ENCODE peak calls at places on chromosome 15, in ten cellular contexts. D is mesenchymal stem cell; U is BJ; Z is heart left ventricle; T is breast epithelium; Q is thoracic aorta; G is tibial nerve; V is BE2C; J is mesendoderm; N is CD8-positive, alpha-beta T cell. A is an unnamed sample.

GRCh38 chr15:98530570-98530969 is 117.8 kb upstream of the IGF1R start:
- DNase-seq in D (no peak), U (no peak), Z (no peak), T (no peak), Q (no peak), G (no peak), V (no peak), J (no peak), N (no peak), A (no peak)

GRCh38 chr15:36737430-36737891 is 158.0 kb downstream of the CDIN1 start:
- DNase-seq in D (peak; percentile 52), U (peak; percentile 30), Z (no peak), T (no peak), Q (no peak), G (no peak), V (no peak), J (no peak), N (no peak), A (no peak)

GRCh38 chr15:40958723-40959122 is 5.5 kb downstream of the CHAC1 start:
- DNase-seq in D (no peak), U (no peak), Z (no peak), T (no peak), Q (no peak), G (no peak), V (no peak), J (no peak), N (no peak), A (no peak)

GRCh38 chr15:77002954-77003912 is 8.3 kb downstream of the PSTPIP1 start:
- DNase-seq in D (no peak), U (no peak), Z (no peak), T (no peak), Q (no peak), G (peak; percentile 52), V (peak; percentile 2), J (no peak), N (peak; percentile 58), A (no peak)

GRCh38 chr15:35741395-35741794 is 195.4 kb upstream of the DPH6 start:
- DNase-seq in D (no peak), U (no peak), Z (no peak), T (no peak), Q (no peak), G (no peak), V (no peak), J (peak; percentile 27), N (no peak), A (no peak)

GRCh38 chr15:48592221-48592731 is 53.2 kb downstream of the FBN1 start:
- DNase-seq in D (peak; percentile 99), U (peak; percentile 97), Z (no peak), T (no peak), Q (no peak), G (no peak), V (no peak), J (peak; percentile 75), N (no peak), A (no peak)

GRCh38 chr15:55407631-55407948 is 569 bp downstream of the CCPG1 start:
- DNase-seq in D (no peak), U (no peak), Z (no peak), T (no peak), Q (no peak), G (peak; percentile 5), V (no peak), J (no peak), N (no peak), A (no peak)

GRCh38 chr15:98954411-98954810 is 53.2 kb downstream of the PGPEP1L start:
- DNase-seq in D (peak; percentile 18), U (peak; percentile 87), Z (peak; percentile 76), T (peak; percentile 71), Q (peak; percentile 82), G (peak; percentile 64), V (peak; percentile 32), J (no peak), N (no peak), A (peak; percentile 26)

GRCh38 chr15:74128785-74129350 is 1.5 kb upstream of the ISLR2 start:
- DNase-seq in D (no peak), U (no peak), Z (peak; percentile 67), T (no peak), Q (no peak), G (no peak), V (no peak), J (no peak), N (no peak), A (no peak)

GRCh38 chr15:74130089-74130848 is at the start of gene ISLR2:
- DNase-seq in D (no peak), U (no peak), Z (no peak), T (no peak), Q (no peak), G (no peak), V (peak; percentile 39), J (no peak), N (no peak), A (no peak)

GRCh38 chr15:74127954-74128784 is 2.2 kb upstream of the ISLR2 start:
- DNase-seq in D (no peak), U (no peak), Z (peak; percentile 65), T (no peak), Q (no peak), G (no peak), V (peak; percentile 43), J (no peak), N (no peak), A (no peak)

GRCh38 chr15:74130849-74131617 is 647 bp downstream of the ISLR2 start:
- DNase-seq in D (no peak), U (no peak), Z (no peak), T (no peak), Q (no peak), G (no peak), V (no peak), J (no peak), N (no peak), A (no peak)

GRCh38 chr15:74129411-74130088 is 836 bp upstream of the ISLR2 start:
- DNase-seq in D (no peak), U (no peak), Z (no peak), T (no peak), Q (no peak), G (no peak), V (no peak), J (peak; percentile 64), N (no peak), A (no peak)
- H3K27me3 ChIP-seq in D (peaks cover 83% of the 10 kb centered on the region), U (peaks cover 64% of the 10 kb centered on the region), Z (peaks cover 70% of the 10 kb centered on the region), T (peaks cover 3% of the 10 kb centered on the region), Q (peaks cover 39% of the 10 kb centered on the region), G (no peaks in the 10 kb centered on the region), V (no peaks in the 10 kb centered on the region), J (peaks cover 54% of the 10 kb centered on the region), N (peaks cover 43% of the 10 kb centered on the region), A (peaks cover 10% of the 10 kb centered on the region)

DNA sequence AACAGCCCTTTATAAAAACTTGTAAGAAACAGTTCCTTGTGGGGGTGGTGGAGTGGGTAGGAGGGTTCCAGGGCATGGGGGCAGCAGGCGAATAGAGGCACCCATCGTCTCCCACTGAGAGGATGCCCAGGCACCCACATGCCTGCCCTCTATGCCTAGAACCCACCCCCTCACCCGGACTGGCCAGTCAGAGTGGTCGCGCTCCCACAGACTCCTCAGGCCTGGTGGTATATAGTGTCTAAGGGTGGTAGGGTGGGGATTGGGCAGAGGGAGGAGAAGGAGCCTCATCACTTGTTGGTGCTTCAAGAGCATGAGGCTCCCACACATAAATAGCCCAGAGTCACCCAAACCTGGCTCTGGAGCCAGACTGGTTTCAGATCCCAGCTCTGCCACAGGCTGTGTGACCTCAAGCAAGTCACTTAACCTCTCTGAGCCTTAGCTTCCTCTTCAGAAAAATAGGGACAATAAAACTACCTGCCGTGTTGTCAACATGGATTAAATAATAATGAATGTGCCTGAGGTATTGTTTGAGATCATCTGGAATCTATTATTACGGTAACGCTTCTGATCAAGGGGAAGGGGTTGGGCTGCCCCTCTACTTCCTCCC is 262.1 kb downstream of the UACA start:
- DNase-seq in D (no peak), U (no peak), Z (peak; percentile 44), T (no peak), Q (no peak), G (no peak), V (no peak), J (no peak), N (no peak), A (no peak)
- H3K27me3 ChIP-seq in D (no peaks in the 10 kb centered on the region), U (peaks cover 3% of the 10 kb centered on the region), Z (no peaks in the 10 kb centered on the region), T (no peaks in the 10 kb centered on the region), Q (no peaks in the 10 kb centered on the region), G (no peaks in the 10 kb centered on the region), V (no peaks in the 10 kb centered on the region), J (no peaks in the 10 kb centered on the region), N (no peaks in the 10 kb centered on the region), A (no peaks in the 10 kb centered on the region)

DNA sequence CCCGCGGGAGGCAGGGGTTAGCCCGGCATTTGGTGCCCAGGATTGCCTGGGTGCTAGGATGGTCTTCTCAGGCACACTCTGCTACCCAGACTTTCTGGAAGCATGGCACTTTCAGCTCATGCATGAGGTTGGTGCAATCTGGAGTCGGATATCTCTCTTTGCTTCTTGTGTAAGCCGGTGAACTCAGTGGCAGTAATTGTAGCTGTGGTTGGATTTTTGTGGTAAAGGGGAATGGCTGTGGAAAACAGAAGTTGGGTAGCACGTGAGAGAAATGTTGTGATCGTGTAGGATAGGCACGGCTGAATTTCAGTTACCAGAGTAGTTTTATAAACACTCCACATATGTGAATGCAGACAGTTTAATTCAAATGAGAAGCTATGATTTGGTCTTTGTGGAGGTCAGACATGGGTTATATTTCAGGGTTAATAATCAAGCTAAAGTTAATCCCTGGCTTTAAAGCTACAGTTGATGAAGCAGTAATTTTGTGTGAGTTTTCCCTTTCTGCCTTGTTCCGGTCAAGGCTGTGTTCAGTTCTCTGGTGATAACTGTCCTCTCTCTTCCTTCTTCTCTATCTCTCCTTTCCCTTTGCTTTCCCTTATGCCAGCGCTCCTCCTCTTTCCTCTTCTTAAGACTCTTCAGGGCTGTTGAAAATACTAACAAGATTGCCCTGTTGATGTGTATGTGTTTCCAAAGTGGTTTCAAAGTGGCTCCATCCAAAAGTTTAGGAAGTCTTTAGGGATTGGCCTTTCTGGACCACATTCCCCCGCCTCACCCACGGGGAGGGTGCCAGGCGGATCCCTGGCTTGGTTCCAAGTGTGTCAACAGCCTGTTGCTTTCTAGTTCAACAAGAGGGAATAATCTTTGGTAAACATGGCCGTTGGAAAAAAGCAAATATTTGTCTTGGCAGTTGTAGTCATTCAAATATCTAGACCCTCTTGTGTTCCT is 404.6 kb upstream of the C2CD4B start:
- DNase-seq in D (peak; percentile 86), U (peak; percentile 79), Z (peak; percentile 74), T (peak; percentile 91), Q (no peak), G (peak; percentile 63), V (no peak), J (no peak), N (no peak), A (peak; percentile 57)
- H3K27me3 ChIP-seq in D (no peaks in the 10 kb centered on the region), U (peaks cover 1% of the 10 kb centered on the region), Z (no peaks in the 10 kb centered on the region), T (no peaks in the 10 kb centered on the region), Q (no peaks in the 10 kb centered on the region), G (no peaks in the 10 kb centered on the region), V (no peaks in the 10 kb centered on the region), J (no peaks in the 10 kb centered on the region), N (no peaks in the 10 kb centered on the region), A (no peaks in the 10 kb centered on the region)

GRCh38 chr15:89368566-89369223 is 34.1 kb upstream of the POLG start:
- DNase-seq in D (no peak), U (no peak), Z (no peak), T (no peak), Q (no peak), G (no peak), V (peak; percentile 71), J (no peak), N (no peak), A (no peak)

GRCh38 chr15:89369548-89369947 is 34.9 kb upstream of the POLG start:
- DNase-seq in D (no peak), U (no peak), Z (no peak), T (no peak), Q (no peak), G (no peak), V (no peak), J (no peak), N (no peak), A (no peak)

GRCh38 chr15:89366656-89367393 is 32.2 kb upstream of the POLG start:
- DNase-seq in D (no peak), U (no peak), Z (no peak), T (no peak), Q (no peak), G (no peak), V (no peak), J (no peak), N (no peak), A (no peak)

GRCh38 chr15:89365457-89366055 is 30.9 kb upstream of the POLG start:
- DNase-seq in D (no peak), U (no peak), Z (no peak), T (no peak), Q (no peak), G (no peak), V (no peak), J (no peak), N (no peak), A (no peak)

GRCh38 chr15:89367485-89368451 is 33.1 kb upstream of the POLG start:
- DNase-seq in D (no peak), U (no peak), Z (no peak), T (no peak), Q (no peak), G (no peak), V (peak; percentile 75), J (peak; percentile 64), N (no peak), A (no peak)
- H3K27me3 ChIP-seq in D (peaks cover 97% of the 10 kb centered on the region), U (peaks cover 90% of the 10 kb centered on the region), Z (peaks cover 100% of the 10 kb centered on the region), T (peaks cover 29% of the 10 kb centered on the region), Q (peaks cover 40% of the 10 kb centered on the region), G (no peaks in the 10 kb centered on the region), V (no peaks in the 10 kb centered on the region), J (peaks cover 97% of the 10 kb centered on the region), N (peaks cover 55% of the 10 kb centered on the region), A (peaks cover 7% of the 10 kb centered on the region)